ENCODE peak calls at places on chromosomes 4 and X, in six cellular contexts. V is GM12891, A is K562, R is HepG2, T is GM12878, M is H1. I is an unnamed sample.

GRCh38 chrX:118373538-118373937 is 27.6 kb downstream of the WDR44 start:
- DNase-seq in V (no peak), A (no peak), R (peak; percentile 30), T (no peak), M (no peak), I (no peak)

GRCh38 chr4:73068496-73069337 is 799 bp downstream of the COX18 start:
- DNase-seq in V (no peak), A (no peak), R (peak; percentile 32), T (peak; percentile 17), M (no peak), I (no peak)

GRCh38 chr4:187618701-187619278 is 376.8 kb upstream of the ZFP42 start:
- DNase-seq in V (no peak), A (no peak), R (no peak), T (no peak), M (no peak), I (no peak)

GRCh38 chrX:78517124-78517523 is 142.0 kb downstream of the RTL3 start:
- DNase-seq in V (no peak), A (no peak), R (no peak), T (peak; percentile 40), M (no peak), I (no peak)

GRCh38 chr4:157127571-157127970 is 51.6 kb downstream of the GLRB start:
- DNase-seq in V (no peak), A (no peak), R (no peak), T (no peak), M (no peak), I (no peak)

GRCh38 chr4:144712775-144713174 is 66.8 kb downstream of the HHIP start:
- DNase-seq in V (no peak), A (no peak), R (no peak), T (no peak), M (no peak), I (no peak)

GRCh38 chrX:19772306-19772705 is 115.1 kb downstream of the SH3KBP1 start:
- DNase-seq in V (no peak), A (no peak), R (no peak), T (no peak), M (no peak), I (no peak)

GRCh38 chr4:137998666-137999429 is 243.3 kb downstream of the SLC7A11 start:
- DNase-seq in V (no peak), A (no peak), R (no peak), T (no peak), M (no peak), I (no peak)

GRCh38 chrX:48025561-48025960 is 18.8 kb downstream of the SPACA5 start:
- DNase-seq in V (no peak), A (peak; percentile 32), R (peak; percentile 56), T (peak; percentile 28), M (peak; percentile 50), I (no peak)

GRCh38 chrX:8323356-8323755 is 141.3 kb upstream of the VCX3B start:
- DNase-seq in V (no peak), A (no peak), R (no peak), T (no peak), M (peak; percentile 43), I (no peak)

GRCh38 chrX:64152857-64153256 is 52.7 kb downstream of the AMER1 start:
- DNase-seq in V (no peak), A (no peak), R (peak; percentile 30), T (no peak), M (peak; percentile 44), I (no peak)

GRCh38 chr4:3021627-3022026 is 52.7 kb downstream of the HTT-AS start:
- DNase-seq in V (no peak), A (no peak), R (no peak), T (no peak), M (no peak), I (peak; percentile 47)

GRCh38 chr4:7826176-7826908 is 113.3 kb downstream of the AFAP1 start:
- DNase-seq in V (no peak), A (no peak), R (no peak), T (no peak), M (no peak), I (no peak)

GRCh38 chr4:7822858-7823257 is 116.8 kb downstream of the AFAP1 start:
- DNase-seq in V (no peak), A (no peak), R (no peak), T (no peak), M (no peak), I (no peak)

GRCh38 chr4:7824218-7824617 is 115.4 kb downstream of the AFAP1 start:
- DNase-seq in V (no peak), A (no peak), R (no peak), T (no peak), M (no peak), I (no peak)

GRCh38 chr4:7821245-7822165 is 118.2 kb downstream of the AFAP1 start:
- DNase-seq in V (no peak), A (no peak), R (no peak), T (no peak), M (no peak), I (no peak)

GRCh38 chr4:7823416-7823824 is 116.2 kb downstream of the AFAP1 start:
- DNase-seq in V (no peak), A (no peak), R (peak; percentile 66), T (no peak), M (no peak), I (no peak)
- TF ChIP-seq POLR2AphosphoS5 in V (no peak), A (no peak), R (no peak), T (no peak), M (no peak), I (no peak)

DNA sequence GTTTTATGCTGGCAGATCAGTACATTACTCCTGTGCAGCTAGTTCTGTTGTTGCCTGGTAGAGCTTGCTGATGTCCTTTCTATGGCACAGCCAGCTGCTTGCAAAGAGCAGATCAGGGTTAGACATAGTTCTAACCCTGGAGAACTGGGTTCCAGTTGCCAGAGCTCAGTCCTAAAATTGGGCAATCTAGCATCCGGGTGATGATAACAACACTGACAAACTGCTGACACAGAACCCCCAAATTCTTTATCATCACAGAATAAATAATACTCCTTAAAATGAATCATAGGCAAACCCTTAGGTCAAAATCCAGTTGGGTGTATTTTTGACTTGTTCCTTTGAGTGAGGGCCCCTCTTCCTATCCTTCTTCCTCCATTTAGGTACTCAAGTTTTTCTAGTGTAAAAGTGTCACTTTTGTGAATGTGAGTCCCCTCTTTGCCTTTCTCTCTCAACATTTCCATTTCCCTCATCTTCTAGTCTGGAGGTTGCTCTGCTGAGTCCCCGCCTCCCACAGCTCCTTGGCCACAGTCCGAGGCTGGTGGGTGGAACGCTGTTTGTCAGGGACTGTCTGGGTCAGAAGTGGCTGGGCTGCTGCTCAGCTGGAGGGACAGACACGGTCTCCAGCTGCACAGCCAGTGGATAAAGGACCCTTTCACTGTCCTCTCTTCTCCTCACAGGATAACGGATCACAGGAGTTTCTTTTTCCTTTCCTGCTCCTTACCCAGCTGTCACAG is 93.6 kb upstream of the RASGEF1B start:
- DNase-seq in V (no peak), A (no peak), R (no peak), T (no peak), M (no peak), I (no peak)
- TF ChIP-seq POLR2A in V (no peak), A (no peak), R (no peak), T (no peak), M (no peak), I (no peak)

DNA sequence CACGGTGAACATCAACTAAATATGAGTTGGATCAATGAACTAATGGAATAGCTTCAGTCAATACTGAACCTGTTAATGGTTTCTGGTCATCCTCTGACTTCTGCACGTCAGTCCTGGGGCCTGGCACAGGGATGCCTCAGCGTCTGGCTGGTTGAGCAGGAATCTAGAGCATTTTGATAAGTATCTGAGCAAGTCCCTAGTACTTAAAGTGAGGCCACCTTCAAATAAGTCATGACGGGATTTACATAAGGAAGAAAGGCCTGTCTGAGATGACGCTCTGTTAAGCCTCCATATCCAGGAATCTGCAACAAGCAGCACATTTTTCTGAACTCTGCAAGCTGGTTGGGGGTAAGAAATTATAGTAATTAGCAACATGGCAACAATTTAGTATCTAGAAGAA is 83.2 kb upstream of the TBC1D9 start:
- DNase-seq in V (no peak), A (no peak), R (no peak), T (no peak), M (no peak), I (no peak)
- TF ChIP-seq TAF1 in V (no peak), A (no peak), R (no peak), T (no peak), M (no peak), I (no peak)

DNA sequence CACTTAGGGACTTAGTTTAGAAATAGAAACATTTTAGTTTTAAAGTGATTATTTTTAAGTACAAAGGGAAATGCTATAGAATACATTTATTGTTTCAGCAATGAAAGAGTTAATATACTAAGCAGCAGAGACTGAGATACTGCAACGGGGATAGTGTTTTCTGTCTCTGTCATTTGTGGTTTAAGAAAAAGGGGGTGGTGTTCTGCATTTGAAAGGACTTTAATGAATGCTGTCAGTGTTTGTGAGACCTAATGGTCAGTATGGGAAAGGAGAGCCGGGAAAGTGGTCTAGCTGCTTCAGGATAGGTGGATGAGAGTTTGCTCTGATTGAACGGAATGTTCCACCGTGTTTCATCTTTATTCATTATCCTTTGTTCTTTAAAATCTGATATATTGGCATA is at the start of gene KLHL5:
- DNase-seq in V (no peak), A (no peak), R (no peak), T (no peak), M (no peak), I (no peak)
- TF ChIP-seq POLR2AphosphoS5 in V (no peak), A (no peak), R (no peak), T (no peak), M (no peak), I (no peak)

DNA sequence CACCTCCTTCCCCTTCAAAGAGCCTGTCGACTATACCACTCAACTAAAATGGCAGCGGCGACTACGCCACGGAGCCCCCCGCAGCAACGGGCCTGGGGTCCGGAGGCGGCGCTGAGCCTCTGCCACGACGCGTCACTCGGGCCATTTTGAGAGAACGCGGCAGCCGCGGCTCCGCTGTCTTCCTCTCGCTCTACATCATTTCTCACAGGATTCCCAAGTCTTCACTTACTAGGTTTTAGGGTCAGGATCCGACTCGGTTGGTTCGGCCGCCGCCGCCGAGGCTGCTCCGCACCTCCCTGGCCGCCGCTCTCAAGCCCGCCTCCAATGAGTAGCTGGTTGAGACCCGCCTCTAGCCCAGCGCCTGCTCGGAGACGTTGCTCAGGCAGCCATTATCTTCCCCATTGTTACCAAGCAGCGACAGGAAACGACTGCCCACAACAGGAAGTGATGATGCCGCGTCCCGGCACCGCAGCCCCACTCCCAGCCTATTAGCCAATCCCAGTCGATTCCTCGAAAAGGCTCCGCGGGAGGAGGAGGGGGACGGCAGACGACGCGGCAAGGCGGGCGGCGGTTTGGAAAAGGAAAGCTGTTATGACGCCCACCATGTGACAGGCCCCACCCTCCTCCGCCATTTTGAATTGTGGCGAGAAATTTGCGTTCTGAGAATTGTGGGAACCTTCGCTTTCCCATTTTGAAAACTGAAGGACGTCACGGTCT is at the start of gene RLIM:
- DNase-seq in V (peak; percentile 64), A (peak; percentile 65), R (peak; percentile 89), T (peak; percentile 85), M (peak; percentile 77), I (peak; percentile 63)
- TF ChIP-seq POLR2A in V (peak; percentile 68), A (peak; percentile 75), R (peak; percentile 68), T (peak; percentile 91), M (peak; percentile 69), I (peak; percentile 71)

GRCh38 chr4:1082215-1083182 is 30.9 kb downstream of the RNF212 start:
- DNase-seq in V (no peak), A (no peak), R (no peak), T (no peak), M (no peak), I (no peak)
- TF ChIP-seq TAF1 in V (no peak), A (no peak), R (no peak), T (no peak), M (no peak), I (no peak)

GRCh38 chr4:121785479-121785878 is 15.6 kb upstream of the EXOSC9 start:
- DNase-seq in V (no peak), A (no peak), R (no peak), T (no peak), M (no peak), I (no peak)
- TF ChIP-seq POLR2AphosphoS5 in V (no peak), A (no peak), R (no peak), T (no peak), M (no peak), I (no peak)

GRCh38 chrX:106891762-106892161 is 11.4 kb downstream of the RIPPLY1 start:
- DNase-seq in V (no peak), A (no peak), R (no peak), T (no peak), M (no peak), I (no peak)
- TF ChIP-seq POLR2A in V (no peak), A (no peak), R (no peak), T (no peak), M (no peak), I (no peak)